ENCODE peak calls at places on chromosomes 4 and X, in eight cellular contexts. One of them, this sample, is unnamed.

GRCh38 chr4:111506706-111507105 is 638.5 kb upstream of the FAM241A start:
- DNase-seq in CD4-positive, alpha-beta T cell: no peak
- DNase-seq in mesothelial cell of epicardium: no peak
- DNase-seq in endothelial cell: no peak
- DNase-seq in upper lobe of right lung: no peak
- DNase-seq in RWPE1: no peak
- DNase-seq in GM13977: no peak
- DNase-seq in body of pancreas: no peak
- DNase-seq in this sample: no peak

GRCh38 chr4:156228706-156229105 is 275.0 kb upstream of the CTSO start:
- DNase-seq in CD4-positive, alpha-beta T cell: no peak
- DNase-seq in mesothelial cell of epicardium: no peak
- DNase-seq in endothelial cell: no peak
- DNase-seq in upper lobe of right lung: no peak
- DNase-seq in RWPE1: no peak
- DNase-seq in GM13977: no peak
- DNase-seq in body of pancreas: no peak
- DNase-seq in this sample: no peak

GRCh38 chrX:13383907-13384306 is 64.1 kb upstream of the ATXN3L start:
- DNase-seq in CD4-positive, alpha-beta T cell: no peak
- DNase-seq in mesothelial cell of epicardium: no peak
- DNase-seq in endothelial cell: no peak
- DNase-seq in upper lobe of right lung: no peak
- DNase-seq in RWPE1: no peak
- DNase-seq in GM13977: no peak
- DNase-seq in body of pancreas: no peak
- DNase-seq in this sample: no peak

GRCh38 chr4:141587897-141588296 is 48.5 kb upstream of the IL15 start:
- DNase-seq in CD4-positive, alpha-beta T cell: no peak
- DNase-seq in mesothelial cell of epicardium: no peak
- DNase-seq in endothelial cell: no peak
- DNase-seq in upper lobe of right lung: no peak
- DNase-seq in RWPE1: peak
- DNase-seq in GM13977: no peak
- DNase-seq in body of pancreas: no peak
- DNase-seq in this sample: no peak

GRCh38 chr4:73573794-73574528 is 46.3 kb downstream of the RASSF6 start:
- DNase-seq in CD4-positive, alpha-beta T cell: no peak
- DNase-seq in mesothelial cell of epicardium: peak
- DNase-seq in endothelial cell: peak
- DNase-seq in upper lobe of right lung: no peak
- DNase-seq in RWPE1: peak
- DNase-seq in GM13977: peak
- DNase-seq in body of pancreas: peak
- DNase-seq in this sample: no peak

GRCh38 chr4:77167866-77168265 is 10.9 kb downstream of the CCNG2 start:
- DNase-seq in CD4-positive, alpha-beta T cell: no peak
- DNase-seq in mesothelial cell of epicardium: no peak
- DNase-seq in endothelial cell: no peak
- DNase-seq in upper lobe of right lung: no peak
- DNase-seq in RWPE1: no peak
- DNase-seq in GM13977: no peak
- DNase-seq in body of pancreas: no peak
- DNase-seq in this sample: no peak

GRCh38 chrX:139202742-139203410 is 327.7 kb upstream of the F9 start:
- DNase-seq in CD4-positive, alpha-beta T cell: no peak
- DNase-seq in mesothelial cell of epicardium: no peak
- DNase-seq in endothelial cell: peak
- DNase-seq in upper lobe of right lung: no peak
- DNase-seq in RWPE1: no peak
- DNase-seq in GM13977: no peak
- DNase-seq in body of pancreas: no peak
- DNase-seq in this sample: no peak

GRCh38 chrX:80285131-80285773 is 135.0 kb upstream of the TENT5D start:
- DNase-seq in CD4-positive, alpha-beta T cell: no peak
- DNase-seq in mesothelial cell of epicardium: no peak
- DNase-seq in endothelial cell: peak
- DNase-seq in upper lobe of right lung: no peak
- DNase-seq in RWPE1: no peak
- DNase-seq in GM13977: peak
- DNase-seq in body of pancreas: peak
- DNase-seq in this sample: no peak

GRCh38 chrX:15646543-15646942 is 18.1 kb downstream of the CLTRN start:
- DNase-seq in CD4-positive, alpha-beta T cell: no peak
- DNase-seq in mesothelial cell of epicardium: no peak
- DNase-seq in endothelial cell: no peak
- DNase-seq in upper lobe of right lung: peak
- DNase-seq in RWPE1: no peak
- DNase-seq in GM13977: no peak
- DNase-seq in body of pancreas: no peak
- DNase-seq in this sample: peak

GRCh38 chr4:71460368-71460767 is 121.5 kb downstream of the SLC4A4 start:
- DNase-seq in CD4-positive, alpha-beta T cell: no peak
- DNase-seq in mesothelial cell of epicardium: no peak
- DNase-seq in endothelial cell: no peak
- DNase-seq in upper lobe of right lung: no peak
- DNase-seq in RWPE1: no peak
- DNase-seq in GM13977: no peak
- DNase-seq in body of pancreas: no peak
- DNase-seq in this sample: no peak

GRCh38 chr4:125303058-125303457 is 11.7 kb upstream of the FAT4 start:
- DNase-seq in CD4-positive, alpha-beta T cell: no peak
- DNase-seq in mesothelial cell of epicardium: no peak
- DNase-seq in endothelial cell: no peak
- DNase-seq in upper lobe of right lung: no peak
- DNase-seq in RWPE1: no peak
- DNase-seq in GM13977: no peak
- DNase-seq in body of pancreas: no peak
- DNase-seq in this sample: no peak

GRCh38 chrX:23694606-23695005 is 27.3 kb downstream of the PRDX4 start:
- DNase-seq in CD4-positive, alpha-beta T cell: peak
- DNase-seq in mesothelial cell of epicardium: peak
- DNase-seq in endothelial cell: peak
- DNase-seq in upper lobe of right lung: no peak
- DNase-seq in RWPE1: peak
- DNase-seq in GM13977: peak
- DNase-seq in body of pancreas: peak
- DNase-seq in this sample: peak

GRCh38 chrX:42948723-42949122 is 170.8 kb upstream of the PPP1R2C start:
- DNase-seq in CD4-positive, alpha-beta T cell: peak
- DNase-seq in mesothelial cell of epicardium: no peak
- DNase-seq in endothelial cell: no peak
- DNase-seq in upper lobe of right lung: no peak
- DNase-seq in RWPE1: no peak
- DNase-seq in GM13977: no peak
- DNase-seq in body of pancreas: no peak
- DNase-seq in this sample: no peak

GRCh38 chr4:114393295-114394038 is 205.1 kb upstream of the UGT8 start:
- DNase-seq in CD4-positive, alpha-beta T cell: no peak
- DNase-seq in mesothelial cell of epicardium: no peak
- DNase-seq in endothelial cell: no peak
- DNase-seq in upper lobe of right lung: no peak
- DNase-seq in RWPE1: no peak
- DNase-seq in GM13977: no peak
- DNase-seq in body of pancreas: no peak
- DNase-seq in this sample: no peak

GRCh38 chr4:8177544-8177943 is 18.9 kb upstream of the ABLIM2 start:
- DNase-seq in CD4-positive, alpha-beta T cell: no peak
- DNase-seq in mesothelial cell of epicardium: no peak
- DNase-seq in endothelial cell: no peak
- DNase-seq in upper lobe of right lung: peak
- DNase-seq in RWPE1: no peak
- DNase-seq in GM13977: no peak
- DNase-seq in body of pancreas: no peak
- DNase-seq in this sample: no peak

GRCh38 chr4:152989554-152989970 is 53.4 kb downstream of the FHDC1 start:
- DNase-seq in CD4-positive, alpha-beta T cell: no peak
- DNase-seq in mesothelial cell of epicardium: no peak
- DNase-seq in endothelial cell: no peak
- DNase-seq in upper lobe of right lung: no peak
- DNase-seq in RWPE1: no peak
- DNase-seq in GM13977: no peak
- DNase-seq in body of pancreas: no peak
- DNase-seq in this sample: no peak

GRCh38 chrX:40108959-40109287 is 11.2 kb upstream of the BCOR start:
- DNase-seq in CD4-positive, alpha-beta T cell: peak
- DNase-seq in mesothelial cell of epicardium: no peak
- DNase-seq in endothelial cell: peak
- DNase-seq in upper lobe of right lung: peak
- DNase-seq in RWPE1: peak
- DNase-seq in GM13977: peak
- DNase-seq in body of pancreas: peak
- DNase-seq in this sample: peak

GRCh38 chr4:166594326-166594946 is 639.9 kb downstream of the SPOCK3 start:
- DNase-seq in CD4-positive, alpha-beta T cell: no peak
- DNase-seq in mesothelial cell of epicardium: no peak
- DNase-seq in endothelial cell: peak
- DNase-seq in upper lobe of right lung: no peak
- DNase-seq in RWPE1: peak
- DNase-seq in GM13977: peak
- DNase-seq in body of pancreas: peak
- DNase-seq in this sample: no peak

GRCh38 chrX:43317378-43317777 is 338.7 kb upstream of the MAOA start:
- DNase-seq in CD4-positive, alpha-beta T cell: no peak
- DNase-seq in mesothelial cell of epicardium: no peak
- DNase-seq in endothelial cell: no peak
- DNase-seq in upper lobe of right lung: no peak
- DNase-seq in RWPE1: no peak
- DNase-seq in GM13977: no peak
- DNase-seq in body of pancreas: no peak
- DNase-seq in this sample: no peak

GRCh38 chrX:23422912-23423311 is 88.3 kb downstream of the PTCHD1 start:
- DNase-seq in CD4-positive, alpha-beta T cell: no peak
- DNase-seq in mesothelial cell of epicardium: no peak
- DNase-seq in endothelial cell: no peak
- DNase-seq in upper lobe of right lung: no peak
- DNase-seq in RWPE1: no peak
- DNase-seq in GM13977: no peak
- DNase-seq in body of pancreas: no peak
- DNase-seq in this sample: no peak

GRCh38 chr4:68175562-68176155 is 46.0 kb upstream of the TMPRSS11F start:
- DNase-seq in CD4-positive, alpha-beta T cell: no peak
- DNase-seq in mesothelial cell of epicardium: no peak
- DNase-seq in endothelial cell: peak
- DNase-seq in upper lobe of right lung: no peak
- DNase-seq in RWPE1: peak
- DNase-seq in GM13977: peak
- DNase-seq in body of pancreas: peak
- DNase-seq in this sample: no peak

GRCh38 chrX:153649915-153650782 is 3.1 kb downstream of the DUSP9 start:
- DNase-seq in CD4-positive, alpha-beta T cell: no peak
- DNase-seq in mesothelial cell of epicardium: no peak
- DNase-seq in endothelial cell: no peak
- DNase-seq in upper lobe of right lung: no peak
- DNase-seq in RWPE1: no peak
- DNase-seq in GM13977: no peak
- DNase-seq in body of pancreas: no peak
- DNase-seq in this sample: peak
- TF ChIP-seq CTCF in CD4-positive, alpha-beta T cell: no peak
- TF ChIP-seq CTCF in mesothelial cell of epicardium: no peak
- TF ChIP-seq CTCF in endothelial cell: no peak
- TF ChIP-seq CTCF in upper lobe of right lung: no peak
- TF ChIP-seq CTCF in RWPE1: no peak
- TF ChIP-seq CTCF in GM13977: no peak
- TF ChIP-seq CTCF in body of pancreas: no peak
- TF ChIP-seq CTCF in this sample: no peak

GRCh38 chr4:55397521-55398321 is 2.0 kb downstream of the TMEM165 start:
- DNase-seq in CD4-positive, alpha-beta T cell: no peak
- DNase-seq in mesothelial cell of epicardium: no peak
- DNase-seq in endothelial cell: no peak
- DNase-seq in upper lobe of right lung: no peak
- DNase-seq in RWPE1: peak
- DNase-seq in GM13977: no peak
- DNase-seq in body of pancreas: no peak
- DNase-seq in this sample: no peak
- TF ChIP-seq CTCF in CD4-positive, alpha-beta T cell: no peak
- TF ChIP-seq CTCF in mesothelial cell of epicardium: no peak
- TF ChIP-seq CTCF in endothelial cell: no peak
- TF ChIP-seq CTCF in upper lobe of right lung: no peak
- TF ChIP-seq CTCF in RWPE1: no peak
- TF ChIP-seq CTCF in GM13977: no peak
- TF ChIP-seq CTCF in body of pancreas: no peak
- TF ChIP-seq CTCF in this sample: no peak

GRCh38 chrX:150767475-150768131 is 74.4 kb downstream of the MTMR1 start:
- DNase-seq in CD4-positive, alpha-beta T cell: no peak
- DNase-seq in mesothelial cell of epicardium: no peak
- DNase-seq in endothelial cell: no peak
- DNase-seq in upper lobe of right lung: no peak
- DNase-seq in RWPE1: peak
- DNase-seq in GM13977: peak
- DNase-seq in body of pancreas: peak
- DNase-seq in this sample: no peak

GRCh38 chrX:150765237-150765636 is 72.0 kb downstream of the MTMR1 start:
- DNase-seq in CD4-positive, alpha-beta T cell: no peak
- DNase-seq in mesothelial cell of epicardium: no peak
- DNase-seq in endothelial cell: no peak
- DNase-seq in upper lobe of right lung: no peak
- DNase-seq in RWPE1: no peak
- DNase-seq in GM13977: peak
- DNase-seq in body of pancreas: no peak
- DNase-seq in this sample: no peak

GRCh38 chrX:150765782-150766350 is 72.7 kb downstream of the MTMR1 start:
- DNase-seq in CD4-positive, alpha-beta T cell: no peak
- DNase-seq in mesothelial cell of epicardium: no peak
- DNase-seq in endothelial cell: no peak
- DNase-seq in upper lobe of right lung: no peak
- DNase-seq in RWPE1: no peak
- DNase-seq in GM13977: peak
- DNase-seq in body of pancreas: no peak
- DNase-seq in this sample: no peak

GRCh38 chrX:150767045-150767395 is 73.8 kb downstream of the MTMR1 start:
- DNase-seq in CD4-positive, alpha-beta T cell: no peak
- DNase-seq in mesothelial cell of epicardium: no peak
- DNase-seq in endothelial cell: no peak
- DNase-seq in upper lobe of right lung: no peak
- DNase-seq in RWPE1: no peak
- DNase-seq in GM13977: no peak
- DNase-seq in body of pancreas: no peak
- DNase-seq in this sample: no peak

GRCh38 chrX:150766351-150767044 is 73.3 kb downstream of the MTMR1 start:
- DNase-seq in CD4-positive, alpha-beta T cell: no peak
- DNase-seq in mesothelial cell of epicardium: no peak
- DNase-seq in endothelial cell: no peak
- DNase-seq in upper lobe of right lung: no peak
- DNase-seq in RWPE1: no peak
- DNase-seq in GM13977: peak
- DNase-seq in body of pancreas: no peak
- DNase-seq in this sample: no peak
- TF ChIP-seq CTCF in CD4-positive, alpha-beta T cell: no peak
- TF ChIP-seq CTCF in mesothelial cell of epicardium: no peak
- TF ChIP-seq CTCF in endothelial cell: no peak
- TF ChIP-seq CTCF in upper lobe of right lung: no peak
- TF ChIP-seq CTCF in RWPE1: no peak
- TF ChIP-seq CTCF in GM13977: no peak
- TF ChIP-seq CTCF in body of pancreas: no peak
- TF ChIP-seq CTCF in this sample: no peak

DNA sequence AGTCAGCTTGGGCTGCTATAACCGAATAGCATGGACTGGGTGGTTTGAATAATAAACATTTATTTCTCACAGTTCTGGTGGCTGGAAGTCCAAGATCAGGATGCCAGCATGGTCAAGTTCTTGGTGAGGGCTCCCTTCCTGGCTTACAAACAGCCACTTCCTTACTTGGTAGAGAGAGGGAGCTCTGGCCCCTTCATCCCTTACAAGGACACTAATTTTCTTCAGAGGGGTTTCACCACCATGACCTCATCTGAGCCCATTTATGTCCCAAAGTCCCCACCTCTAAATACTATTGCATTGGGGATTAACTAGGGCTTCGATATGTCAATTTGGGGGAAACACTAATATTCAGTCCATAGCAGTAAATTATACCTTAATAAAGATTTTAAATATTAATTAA is 61.8 kb downstream of the CLNK start:
- DNase-seq in CD4-positive, alpha-beta T cell: no peak
- DNase-seq in mesothelial cell of epicardium: no peak
- DNase-seq in endothelial cell: peak
- DNase-seq in upper lobe of right lung: no peak
- DNase-seq in RWPE1: no peak
- DNase-seq in GM13977: peak
- DNase-seq in body of pancreas: no peak
- DNase-seq in this sample: no peak
- TF ChIP-seq CTCF in CD4-positive, alpha-beta T cell: no peak
- TF ChIP-seq CTCF in mesothelial cell of epicardium: no peak
- TF ChIP-seq CTCF in endothelial cell: no peak
- TF ChIP-seq CTCF in upper lobe of right lung: no peak
- TF ChIP-seq CTCF in RWPE1: no peak
- TF ChIP-seq CTCF in GM13977: peak
- TF ChIP-seq CTCF in body of pancreas: peak
- TF ChIP-seq CTCF in this sample: peak